ENCODE peak calls at places on chromosome 10, in four cellular contexts. C, O, F and R are unnamed samples.

GRCh38 chr10:66747451-66747850 is 178.4 kb upstream of the LRRTM3 start:
- DNase-seq in C (no peak), O (no peak), F (peak), R (peak)

GRCh38 chr10:44913312-44914079 is 2.4 kb downstream of the TMEM72 start:
- DNase-seq in C (no peak), F (peak), O (no peak), R (no peak)

GRCh38 chr10:69345890-69346474 is 67.7 kb downstream of the HK1 start:
- DNase-seq in C (no peak), F (peak), O (no peak), R (no peak)

GRCh38 chr10:64873088-64873487 is 1351.9 kb downstream of the REEP3 start:
- DNase-seq in C (no peak), O (no peak), F (peak), R (no peak)

GRCh38 chr10:71212249-71213126 is at the start of gene UNC5B:
- DNase-seq in C (peak), O (peak), F (peak), R (peak)

GRCh38 chr10:46031648-46032532 is 1.5 kb upstream of the NCOA4 start:
- DNase-seq in C (no peak), O (no peak), F (peak), R (no peak)

GRCh38 chr10:70513848-70514309 is 35.3 kb downstream of the PALD1 start:
- DNase-seq in C (no peak), O (no peak), F (no peak), R (no peak)

GRCh38 chr10:18312385-18313145 is 172.3 kb downstream of the CACNB2 start:
- DNase-seq in C (no peak), F (peak), O (no peak), R (peak)

GRCh38 chr10:6162589-6163356 is 40.0 kb upstream of the PFKFB3 start:
- DNase-seq in C (no peak), O (no peak), F (peak), R (no peak)

GRCh38 chr10:99993994-99994689 is 15.6 kb downstream of the DNMBP start:
- DNase-seq in F (peak), O (peak), C (peak), R (peak)

GRCh38 chr10:52353960-52354394 is 39.9 kb downstream of the DKK1 start:
- DNase-seq in O (no peak), F (peak), C (peak), R (peak)

GRCh38 chr10:90642136-90642535 is 215.7 kb downstream of the HTR7 start:
- DNase-seq in C (no peak), F (peak), O (no peak), R (no peak)